ENCODE peak calls at places on chromosomes 13 and 19, in ten cellular contexts. L is BE2C; S is EL; T is GM23248; U is stromal cell of bone marrow; I is activated naive CD4-positive, alpha-beta T cell; V is NK-92 treated with Interleukin-12 subunit alpha and Interleukin-12 subunit beta, amount 100 ng/mL, for 24 hours; H is T-helper 17 cell; B is hypothalamus; R is amygdala. Z is an unnamed sample.

GRCh38 chr13:89925107-89925506 is 1422.4 kb upstream of the MIR17HG start:
- DNase-seq in L (peak), U (no peak), S (peak), T (peak), H (no peak), I (no peak), R (no peak), V (no peak), B (no peak), Z (no peak)

GRCh38 chr13:34038326-34039068 is 220.5 kb downstream of the RFC3 start:
- DNase-seq in R (no peak), V (no peak), I (no peak), B (no peak), L (no peak), T (no peak), U (no peak), S (no peak), H (no peak), Z (no peak)

GRCh38 chr19:18281082-18282020 is at the start of gene JUND:
- DNase-seq in B (peak), H (peak), U (peak), L (peak), R (peak), T (peak), I (peak), S (peak), V (peak), Z (peak)

GRCh38 chr13:61410669-61411297 is 4.9 kb downstream of the PCDH20 start:
- DNase-seq in R (no peak), B (no peak), S (no peak), U (no peak), I (no peak), L (no peak), V (no peak), T (peak), H (no peak), Z (no peak)

GRCh38 chr19:491146-491741 is 5.0 kb upstream of the MADCAM1 start:
- DNase-seq in R (no peak), T (peak), V (no peak), L (peak), S (no peak), H (peak), B (no peak), I (peak), U (no peak), Z (no peak)

GRCh38 chr19:40702337-40703012 is 12.0 kb upstream of the NUMBL start:
- DNase-seq in H (no peak), R (no peak), L (peak), I (no peak), B (no peak), U (no peak), T (peak), V (no peak), S (no peak), Z (no peak)

GRCh38 chr19:44731081-44731480 is 17.4 kb upstream of the BCL3 start:
- DNase-seq in V (no peak), S (no peak), I (no peak), L (no peak), T (no peak), B (no peak), U (no peak), H (no peak), R (no peak), Z (no peak)

GRCh38 chr19:29843180-29844051 is 31.6 kb downstream of the CCNE1 start:
- DNase-seq in H (no peak), L (no peak), B (no peak), S (no peak), R (no peak), T (peak), U (no peak), I (no peak), V (no peak), Z (peak)

GRCh38 chr19:35436477-35437141 is 11.4 kb upstream of the FFAR2 start:
- DNase-seq in I (no peak), H (no peak), V (peak), T (peak), L (peak), S (peak), U (peak), R (no peak), B (no peak), Z (peak)

GRCh38 chr19:50646074-50646807 is 3.0 kb upstream of the C19orf81 start:
- DNase-seq in B (no peak), V (no peak), L (peak), S (peak), I (no peak), T (peak), H (no peak), R (no peak), U (peak), Z (no peak)

GRCh38 chr19:48419158-48419920 is 25.9 kb downstream of the GRIN2D start:
- DNase-seq in T (peak), L (peak), R (no peak), U (no peak), V (peak), S (peak), B (no peak), I (no peak), H (peak), Z (peak)

GRCh38 chr13:67298297-67298696 is 68.2 kb upstream of the PCDH9 start:
- DNase-seq in U (no peak), I (no peak), V (no peak), T (no peak), H (no peak), B (no peak), R (no peak), S (no peak), L (no peak), Z (no peak)

GRCh38 chr13:111876506-111876905 is 190.4 kb upstream of the SOX1 start:
- DNase-seq in L (no peak), H (no peak), I (no peak), V (no peak), U (no peak), S (no peak), R (no peak), B (no peak), T (no peak), Z (no peak)

Z was measured in thyroid gland.